ENCODE peak calls at places on chromosomes 13 and 19, in ten cellular contexts. E, D, X, M, Z, L, H, K, C and J are unnamed samples.
A peak's percentile ranks its signal among the peaks of the same experiment; 100 is the strongest.

GRCh38 chr19:28737021-28737525 is 475.9 kb downstream of the UQCRFS1 start:
- DNase-seq in E (peak; percentile 22), D (peak; percentile 53), X (no peak), M (no peak), Z (no peak), L (no peak), H (no peak), K (peak; percentile 31), C (no peak), J (no peak)

GRCh38 chr19:38653028-38653571 is 5.7 kb downstream of the ACTN4 start:
- DNase-seq in E (peak; percentile 39), D (peak; percentile 37), X (no peak), M (no peak), Z (no peak), L (peak; percentile 64), H (no peak), K (no peak), C (peak; percentile 66), J (peak; percentile 86)

GRCh38 chr13:20514866-20515265 is 10.8 kb downstream of the CRYL1 start:
- DNase-seq in E (no peak), D (no peak), X (no peak), M (no peak), Z (no peak), L (no peak), H (no peak), K (no peak), C (no peak), J (no peak)

GRCh38 chr19:49133621-49134454 is 14.5 kb downstream of the PPFIA3 start:
- DNase-seq in E (peak; percentile 35), D (no peak), X (no peak), M (no peak), Z (peak; percentile 27), L (peak; percentile 75), H (peak; percentile 41), K (no peak), C (peak; percentile 96), J (no peak)

GRCh38 chr13:114080739-114081561 is 51.5 kb downstream of the RASA3 start:
- DNase-seq in E (no peak), D (no peak), X (no peak), M (no peak), Z (no peak), L (peak; percentile 28), H (no peak), K (no peak), C (peak; percentile 19), J (peak; percentile 38)

GRCh38 chr19:6712231-6712630 is 8.2 kb downstream of the C3 start:
- DNase-seq in E (no peak), D (no peak), X (no peak), M (no peak), Z (no peak), L (no peak), H (no peak), K (no peak), C (no peak), J (no peak)

GRCh38 chr13:110047511-110047910 is 259.4 kb downstream of the COL4A1 start:
- DNase-seq in E (peak; percentile 81), D (peak; percentile 89), X (peak; percentile 32), M (no peak), Z (no peak), L (peak; percentile 61), H (no peak), K (no peak), C (no peak), J (peak; percentile 85)

GRCh38 chr13:28657784-28658538 is 969 bp upstream of the POMP start:
- DNase-seq in E (no peak), D (no peak), X (no peak), M (no peak), Z (no peak), L (no peak), H (no peak), K (peak; percentile 56), C (no peak), J (no peak)

GRCh38 chr13:28620011-28620830 is 38.7 kb upstream of the POMP start:
- DNase-seq in E (no peak), D (no peak), X (no peak), M (no peak), Z (no peak), L (no peak), H (no peak), K (no peak), C (no peak), J (no peak)

GRCh38 chr19:50450369-50451222 is 17.9 kb downstream of the MYBPC2 start:
- DNase-seq in E (no peak), D (no peak), X (no peak), M (no peak), Z (no peak), L (no peak), H (no peak), K (no peak), C (no peak), J (no peak)

GRCh38 chr13:93224545-93224944 is 2.1 kb upstream of the GPC6 start:
- DNase-seq in E (peak; percentile 23), D (peak; percentile 54), X (no peak), M (no peak), Z (no peak), L (no peak), H (no peak), K (no peak), C (no peak), J (peak; percentile 69)

GRCh38 chr19:55253264-55253663 is 5.6 kb downstream of the PPP6R1 start:
- DNase-seq in E (no peak), D (no peak), X (no peak), M (no peak), Z (no peak), L (no peak), H (no peak), K (no peak), C (no peak), J (no peak)

GRCh38 chr13:85377783-85378182 is 421.4 kb downstream of the SLITRK6 start:
- DNase-seq in E (no peak), D (no peak), X (no peak), M (no peak), Z (no peak), L (no peak), H (no peak), K (no peak), C (no peak), J (no peak)

GRCh38 chr13:113805431-113806103 is 46.5 kb downstream of the TMEM255B start:
- DNase-seq in E (no peak), D (no peak), X (no peak), M (no peak), Z (no peak), L (no peak), H (no peak), K (no peak), C (peak; percentile 9), J (no peak)

GRCh38 chr13:46666727-46667456 is 113.9 kb downstream of the LRCH1 start:
- DNase-seq in E (no peak), D (no peak), X (peak; percentile 79), M (no peak), Z (peak; percentile 45), L (no peak), H (no peak), K (no peak), C (no peak), J (no peak)